ENCODE peak calls at places on chromosomes 4 and X, in eight cellular contexts. I is OCI-M1, O is sciatic nerve, B is astrocyte, E is dorsolateral prefrontal cortex, Z is amniotic stem cell, C is left lung, A is HT1080. N is an unnamed sample.

GRCh38 chrX:134601240-134601639 is 57.0 kb downstream of the PLAC1 start:
- DNase-seq in C (no peak), O (no peak), Z (no peak), B (peak), A (no peak), E (no peak), I (no peak), N (no peak)

GRCh38 chrX:143634373-143634685 is 1.6 kb downstream of the SLITRK4 start:
- DNase-seq in C (no peak), A (no peak), B (no peak), E (no peak), Z (no peak), O (no peak), I (no peak), N (no peak)

GRCh38 chr4:73451404-73451803 is 15.4 kb downstream of the AFP start:
- DNase-seq in E (no peak), B (peak), I (no peak), C (no peak), Z (no peak), A (no peak), O (no peak), N (peak)

GRCh38 chr4:125244848-125245450 is 69.8 kb upstream of the FAT4 start:
- DNase-seq in B (no peak), A (peak), C (no peak), E (no peak), Z (no peak), O (no peak), I (peak), N (peak)

GRCh38 chr4:142801966-142802365 is 44.1 kb downstream of the INPP4B start:
- DNase-seq in B (no peak), O (no peak), E (no peak), Z (no peak), I (no peak), C (no peak), A (peak), N (no peak)

GRCh38 chr4:184962125-184962638 is 56.1 kb upstream of the HELT start:
- DNase-seq in A (no peak), B (no peak), I (no peak), C (no peak), O (no peak), Z (no peak), E (no peak), N (no peak)

GRCh38 chr4:48173055-48173991 is 39.3 kb upstream of the TXK start:
- DNase-seq in O (no peak), I (peak), A (peak), C (peak), E (no peak), B (peak), Z (peak), N (peak)

GRCh38 chr4:10063544-10064300 is 42.4 kb upstream of the SLC2A9 start:
- DNase-seq in I (peak), A (peak), O (no peak), E (peak), B (peak), Z (no peak), C (peak), N (no peak)

GRCh38 chr4:20816287-20816686 is 116.0 kb downstream of the PACRGL start:
- DNase-seq in E (no peak), B (no peak), A (no peak), C (no peak), I (no peak), O (no peak), Z (no peak), N (no peak)

GRCh38 chrX:129646721-129647587 is 7.8 kb downstream of the APLN start:
- DNase-seq in O (no peak), B (no peak), C (no peak), E (no peak), Z (no peak), A (no peak), I (no peak), N (peak)

GRCh38 chr4:142953171-142953570 is 107.1 kb upstream of the INPP4B start:
- DNase-seq in B (no peak), C (no peak), I (no peak), E (no peak), Z (no peak), A (no peak), O (no peak), N (peak)

GRCh38 chr4:17326756-17327155 is 185.1 kb downstream of the QDPR start:
- DNase-seq in Z (no peak), A (no peak), I (no peak), E (no peak), C (no peak), O (no peak), B (no peak), N (no peak)

GRCh38 chr4:74391890-74392478 is 27.0 kb downstream of the EREG start:
- DNase-seq in Z (no peak), B (no peak), A (no peak), O (no peak), I (no peak), C (no peak), E (no peak), N (no peak)

GRCh38 chr4:15336410-15337184 is 91.2 kb upstream of the C1QTNF7 start:
- DNase-seq in O (no peak), C (no peak), Z (peak), B (peak), A (peak), I (no peak), E (no peak), N (no peak)

GRCh38 chrX:6694977-6695376 is 160.1 kb upstream of the VCX3A start:
- DNase-seq in Z (no peak), E (no peak), I (no peak), C (no peak), B (no peak), A (no peak), O (no peak), N (no peak)

GRCh38 chrX:18360867-18361266 is 6.4 kb upstream of the SCML2 start:
- DNase-seq in C (no peak), Z (no peak), E (no peak), A (peak), O (no peak), I (peak), B (no peak), N (peak)

GRCh38 chrX:112832481-112833095 is 8.0 kb downstream of the AMOT start:
- DNase-seq in Z (no peak), I (no peak), O (no peak), C (peak), B (peak), A (no peak), E (no peak), N (no peak)

GRCh38 chr4:26397086-26397485 is 76.3 kb downstream of the RBPJ start:
- DNase-seq in A (no peak), I (no peak), C (no peak), B (no peak), E (no peak), O (no peak), Z (no peak), N (no peak)

GRCh38 chr4:113732923-113733527 is 28.5 kb downstream of the CAMK2D start:
- DNase-seq in B (no peak), Z (no peak), I (no peak), O (no peak), E (no peak), C (no peak), A (no peak), N (no peak)

GRCh38 chr4:7654550-7655266 is 220.0 kb upstream of the PSAPL1 start:
- DNase-seq in B (no peak), A (no peak), C (no peak), Z (no peak), O (no peak), E (no peak), I (no peak), N (no peak)

GRCh38 chrX:23699636-23700194 is 32.4 kb downstream of the PRDX4 start:
- DNase-seq in I (peak), B (no peak), C (no peak), O (no peak), A (no peak), Z (no peak), E (no peak), N (no peak)

GRCh38 chr4:152981842-152982241 is 45.7 kb downstream of the FHDC1 start:
- DNase-seq in O (no peak), Z (no peak), E (no peak), I (no peak), C (no peak), A (no peak), B (peak), N (no peak)

GRCh38 chr4:48005781-48006180 is 10.7 kb downstream of the CNGA1 start:
- DNase-seq in I (peak), Z (no peak), E (no peak), A (no peak), O (no peak), B (no peak), C (no peak), N (no peak)

GRCh38 chr4:168154546-168155277 is 62.4 kb downstream of the ANXA10 start:
- DNase-seq in A (no peak), E (no peak), Z (no peak), C (no peak), B (no peak), O (no peak), I (no peak), N (no peak)

GRCh38 chr4:73185903-73186302 is 72.7 kb downstream of the ANKRD17 start:
- DNase-seq in O (no peak), B (no peak), C (no peak), E (no peak), I (no peak), A (no peak), Z (no peak), N (no peak)

GRCh38 chr4:184540307-184540706 is 66.0 kb upstream of the IRF2 start:
- DNase-seq in I (no peak), A (no peak), C (no peak), Z (no peak), O (no peak), E (no peak), B (no peak), N (no peak)

GRCh38 chr4:139984459-139984858 is 169.5 kb downstream of the MAML3 start:
- DNase-seq in B (no peak), I (no peak), C (no peak), Z (no peak), A (no peak), O (no peak), E (no peak), N (no peak)

GRCh38 chr4:61462451-61463326 is 262.6 kb downstream of the ADGRL3 start:
- DNase-seq in B (peak), I (peak), A (peak), Z (no peak), O (no peak), C (no peak), E (no peak), N (no peak)

N was measured in SJCRH30.